ENCODE peak calls at places on chromosomes 3 and 15, in six cellular contexts. X is H1, R is GM12891, T is HepG2, B is K562, Y is GM12878. P is an unnamed sample.
A peak's percentile ranks its signal among the peaks of the same experiment; 100 is the strongest.

GRCh38 chr3:40494698-40495097 is 11.1 kb upstream of the ZNF620 start:
- DNase-seq in Y (no peak), B (no peak), X (no peak), T (no peak), R (no peak), P (no peak)

GRCh38 chr3:141482250-141482937 is 4.4 kb upstream of the RASA2 start:
- DNase-seq in Y (no peak), X (no peak), R (no peak), T (peak; percentile 90), B (no peak), P (no peak)

GRCh38 chr3:134030382-134030753 is 643 bp upstream of the SLCO2A1 start:
- DNase-seq in Y (no peak), B (no peak), X (no peak), R (no peak), T (peak; percentile 63), P (no peak)

GRCh38 chr3:174355505-174355904 is 503.6 kb upstream of the NAALADL2 start:
- DNase-seq in T (no peak), R (no peak), B (no peak), Y (no peak), X (no peak), P (no peak)

GRCh38 chr3:96428097-96428496 is 386.3 kb upstream of the EPHA6 start:
- DNase-seq in R (no peak), T (no peak), X (no peak), Y (no peak), B (no peak), P (no peak)

GRCh38 chr3:197748597-197749314 is 927 bp upstream of the FYTTD1 start:
- DNase-seq in X (no peak), B (no peak), R (no peak), Y (no peak), T (no peak), P (no peak)

GRCh38 chr3:17755836-17756235 is 13.4 kb upstream of the TBC1D5 start:
- DNase-seq in R (no peak), B (no peak), T (no peak), X (no peak), Y (no peak), P (no peak)

GRCh38 chr3:136631424-136631823 is 120.8 kb downstream of the STAG1 start:
- DNase-seq in T (no peak), Y (no peak), R (no peak), B (peak; percentile 14), X (no peak), P (no peak)

GRCh38 chr3:115246621-115247020 is 99.5 kb upstream of the ZBTB20 start:
- DNase-seq in B (no peak), T (no peak), X (no peak), R (no peak), Y (no peak), P (no peak)

GRCh38 chr3:136730595-136731273 is 21.4 kb downstream of the STAG1 start:
- DNase-seq in T (no peak), R (no peak), Y (peak; percentile 56), B (no peak), X (no peak), P (no peak)

GRCh38 chr3:191627064-191627463 is 166.1 kb downstream of the PYDC2 start:
- DNase-seq in Y (no peak), X (no peak), R (no peak), B (no peak), T (no peak), P (no peak)

GRCh38 chr15:90691982-90692773 is 25.0 kb upstream of the BLM start:
- DNase-seq in R (no peak), X (no peak), B (no peak), T (no peak), Y (peak; percentile 84), P (no peak)

GRCh38 chr15:67809866-67810265 is 15.4 kb upstream of the SKOR1 start:
- DNase-seq in B (no peak), T (no peak), X (no peak), Y (no peak), R (no peak), P (no peak)

GRCh38 chr15:96327155-96327741 is 3.3 kb upstream of the NR2F2 start:
- DNase-seq in R (no peak), Y (peak; percentile 61), T (peak; percentile 81), B (peak; percentile 85), X (no peak), P (no peak)

GRCh38 chr3:150348500-150348899 is 59.6 kb upstream of the TSC22D2 start:
- DNase-seq in B (no peak), Y (no peak), T (peak; percentile 14), X (no peak), R (no peak), P (no peak)

DNA sequence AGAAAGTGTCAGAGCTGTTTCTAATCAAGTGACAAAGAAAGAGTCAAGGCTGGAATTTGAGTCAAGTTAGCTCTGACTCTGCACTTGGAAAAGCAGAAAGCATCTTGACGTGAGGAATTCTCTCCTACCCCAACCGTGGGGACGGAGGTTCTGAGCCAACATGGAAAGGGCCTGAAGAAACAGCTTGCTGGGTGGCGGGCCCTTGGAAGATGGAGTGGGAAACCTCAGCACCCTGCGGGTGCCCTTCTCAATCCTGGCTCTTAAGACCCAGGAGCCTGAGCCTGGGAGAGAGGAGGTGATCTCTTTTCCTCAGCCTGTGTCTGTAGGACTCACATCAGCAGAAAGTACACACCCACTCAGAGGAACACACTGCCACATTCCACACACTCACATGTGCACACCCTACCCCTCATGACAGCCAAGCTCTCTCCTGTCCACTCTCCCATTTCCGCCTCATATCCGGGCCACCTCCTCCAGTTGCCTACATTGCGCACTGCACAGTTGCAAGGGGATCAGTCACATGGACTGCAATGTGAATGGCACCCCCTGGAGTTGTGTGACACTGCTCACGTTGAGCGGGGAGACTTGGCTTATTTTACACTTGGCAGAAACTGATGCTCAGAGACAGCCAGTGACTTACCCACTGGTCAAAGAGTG is 101.6 kb upstream of the SLC6A6 start:
- DNase-seq in T (no peak), Y (no peak), R (no peak), B (peak; percentile 34), X (no peak), P (no peak)
- TF ChIP-seq POLR2AphosphoS5 in T (no peak), Y (no peak), R (no peak), B (no peak), X (no peak), P (no peak)

GRCh38 chr3:100029689-100030088 is 84.6 kb downstream of the FILIP1L start:
- DNase-seq in X (no peak), B (peak; percentile 24), R (no peak), Y (no peak), T (no peak), P (no peak)
- TF ChIP-seq TAF1 in X (no peak), B (no peak), R (no peak), Y (no peak), T (no peak), P (no peak)

GRCh38 chr15:20671665-20672064 is 130.1 kb upstream of the GOLGA6L6 start:
- DNase-seq in X (no peak), T (no peak), Y (no peak), R (no peak), B (no peak), P (no peak)
- TF ChIP-seq POLR2A in X (no peak), T (no peak), Y (no peak), R (no peak), B (no peak), P (no peak)

GRCh38 chr3:23479615-23480323 is 276.6 kb downstream of the UBE2E2 start:
- DNase-seq in Y (no peak), X (no peak), T (no peak), R (no peak), B (no peak), P (no peak)

GRCh38 chr3:23480324-23480704 is 277.2 kb downstream of the UBE2E2 start:
- DNase-seq in Y (no peak), T (no peak), R (no peak), X (no peak), B (no peak), P (no peak)

GRCh38 chr3:23484386-23484785 is 281.3 kb downstream of the UBE2E2 start:
- DNase-seq in X (no peak), T (no peak), Y (no peak), R (no peak), B (no peak), P (no peak)

GRCh38 chr3:23480981-23481380 is 277.9 kb downstream of the UBE2E2 start:
- DNase-seq in T (no peak), X (no peak), B (no peak), R (no peak), Y (no peak), P (no peak)

DNA sequence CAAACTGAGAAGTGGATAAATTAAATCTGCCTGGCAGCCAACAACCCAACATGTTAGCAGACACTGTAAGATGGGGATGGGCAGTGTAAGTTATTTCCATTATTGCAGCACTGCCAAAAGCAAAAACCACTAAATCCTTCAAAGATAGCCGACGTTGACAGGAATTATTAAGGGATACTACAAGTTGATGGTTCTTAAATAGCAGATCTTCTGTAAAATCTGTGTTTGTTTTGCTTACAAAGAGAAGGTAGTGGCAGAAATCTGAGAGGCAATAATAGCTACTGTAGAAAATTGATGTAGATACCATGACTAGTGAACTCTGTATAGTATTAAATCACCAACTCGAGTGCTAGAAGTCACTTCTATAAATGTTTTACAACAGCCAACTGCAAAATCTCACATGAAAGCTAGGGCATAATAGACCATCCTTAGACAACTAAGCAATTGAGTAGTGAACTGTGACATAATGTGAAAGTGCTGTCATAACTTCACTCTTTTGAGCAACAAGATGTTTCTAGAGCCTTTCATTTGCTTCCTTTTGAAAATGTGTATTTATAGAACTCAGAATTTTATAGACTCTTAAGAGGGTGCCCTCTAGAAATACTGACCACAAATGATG is 278.6 kb downstream of the UBE2E2 start:
- DNase-seq in X (no peak), T (no peak), R (no peak), B (no peak), Y (no peak), P (no peak)
- TF ChIP-seq POLR2AphosphoS5 in X (no peak), T (no peak), R (no peak), B (no peak), Y (no peak), P (no peak)

DNA sequence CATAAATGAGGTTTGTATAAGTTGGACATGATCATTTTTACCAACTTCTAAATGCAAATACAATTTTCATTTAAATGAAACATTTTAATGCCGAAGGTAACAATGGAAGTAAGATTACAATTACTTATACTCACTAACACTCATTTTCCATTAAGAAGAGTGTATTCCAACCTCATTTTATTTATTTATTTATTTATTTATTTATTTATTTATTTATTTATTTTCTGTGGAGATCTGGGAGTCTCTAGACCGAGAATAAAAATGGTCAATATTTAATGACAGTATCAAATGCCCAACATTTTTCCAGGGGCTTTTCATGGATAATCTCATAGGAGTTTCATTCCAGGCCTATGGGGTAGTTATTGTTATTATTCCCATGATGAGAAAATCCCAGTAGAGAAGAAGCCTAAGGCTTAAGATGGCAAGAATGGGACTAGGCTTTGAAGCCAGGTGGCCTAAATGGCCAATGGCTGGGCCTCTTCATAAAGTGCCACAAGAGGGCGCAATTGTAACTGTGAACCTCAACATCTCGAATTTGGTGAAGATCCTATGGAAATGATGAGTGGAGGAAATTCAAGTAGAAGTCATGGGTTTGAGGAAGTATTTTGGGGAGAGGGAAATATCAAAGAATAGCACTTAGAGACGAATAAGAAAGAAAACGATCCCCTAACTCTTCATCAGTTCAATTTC is 21.3 kb downstream of the VGLL3 start:
- DNase-seq in T (peak; percentile 19), Y (no peak), X (peak; percentile 27), R (peak; percentile 23), B (peak; percentile 64), P (no peak)
- TF ChIP-seq TAF1 in T (no peak), Y (no peak), X (no peak), R (no peak), B (no peak), P (no peak)

P was measured in GM12892.